ENCODE peak calls at places on chromosome 11, in nine cellular contexts. One of them, this sample, is unnamed.

GRCh38 chr11:132883241-132883640 is 649.1 kb downstream of the OPCML start:
- DNase-seq in AG09309: no peak
- DNase-seq in cardiac muscle cell: no peak
- DNase-seq in fibroblast of lung: no peak
- DNase-seq in HCT116: no peak
- DNase-seq in sigmoid colon: no peak
- DNase-seq in SK-N-SH: no peak
- DNase-seq in osteoblast: no peak
- DNase-seq in lower lobe of right lung: no peak
- DNase-seq in this sample: no peak

GRCh38 chr11:34476853-34477252 is 36.7 kb downstream of the ELF5 start:
- DNase-seq in HCT116: no peak
- DNase-seq in cardiac muscle cell: no peak
- DNase-seq in sigmoid colon: no peak
- DNase-seq in AG09309: no peak
- DNase-seq in osteoblast: no peak
- DNase-seq in SK-N-SH: no peak
- DNase-seq in lower lobe of right lung: no peak
- DNase-seq in fibroblast of lung: no peak
- DNase-seq in this sample: no peak

GRCh38 chr11:79926707-79927106 is 485.9 kb upstream of the TENM4 start:
- DNase-seq in AG09309: no peak
- DNase-seq in cardiac muscle cell: no peak
- DNase-seq in sigmoid colon: no peak
- DNase-seq in osteoblast: no peak
- DNase-seq in lower lobe of right lung: no peak
- DNase-seq in SK-N-SH: no peak
- DNase-seq in fibroblast of lung: no peak
- DNase-seq in HCT116: no peak
- DNase-seq in this sample: no peak

GRCh38 chr11:20208622-20209090 is 48.4 kb upstream of the DBX1 start:
- DNase-seq in cardiac muscle cell: no peak
- DNase-seq in sigmoid colon: no peak
- DNase-seq in osteoblast: peak
- DNase-seq in SK-N-SH: no peak
- DNase-seq in fibroblast of lung: no peak
- DNase-seq in HCT116: no peak
- DNase-seq in AG09309: no peak
- DNase-seq in lower lobe of right lung: no peak
- DNase-seq in this sample: no peak

GRCh38 chr11:27012254-27012921 is 18.5 kb downstream of the FIBIN start:
- DNase-seq in lower lobe of right lung: no peak
- DNase-seq in SK-N-SH: peak
- DNase-seq in cardiac muscle cell: peak
- DNase-seq in osteoblast: no peak
- DNase-seq in HCT116: no peak
- DNase-seq in fibroblast of lung: peak
- DNase-seq in AG09309: no peak
- DNase-seq in sigmoid colon: no peak
- DNase-seq in this sample: no peak

GRCh38 chr11:12862761-12863469 is 146.2 kb upstream of the RASSF10 start:
- DNase-seq in SK-N-SH: peak
- DNase-seq in AG09309: peak
- DNase-seq in cardiac muscle cell: peak
- DNase-seq in sigmoid colon: peak
- DNase-seq in fibroblast of lung: peak
- DNase-seq in osteoblast: no peak
- DNase-seq in HCT116: no peak
- DNase-seq in lower lobe of right lung: no peak
- DNase-seq in this sample: no peak

GRCh38 chr11:77106321-77106720 is 3.7 kb downstream of the OMP start:
- DNase-seq in fibroblast of lung: no peak
- DNase-seq in lower lobe of right lung: no peak
- DNase-seq in AG09309: no peak
- DNase-seq in sigmoid colon: no peak
- DNase-seq in SK-N-SH: no peak
- DNase-seq in cardiac muscle cell: no peak
- DNase-seq in osteoblast: no peak
- DNase-seq in HCT116: no peak
- DNase-seq in this sample: no peak

GRCh38 chr11:1149545-1149944 is 8.2 kb upstream of the MUC5AC start:
- DNase-seq in sigmoid colon: no peak
- DNase-seq in fibroblast of lung: no peak
- DNase-seq in SK-N-SH: no peak
- DNase-seq in cardiac muscle cell: no peak
- DNase-seq in HCT116: no peak
- DNase-seq in osteoblast: peak
- DNase-seq in lower lobe of right lung: no peak
- DNase-seq in AG09309: no peak
- DNase-seq in this sample: peak

GRCh38 chr11:1052133-1053011 is 15.9 kb upstream of the MUC6 start:
- DNase-seq in cardiac muscle cell: no peak
- DNase-seq in SK-N-SH: peak
- DNase-seq in sigmoid colon: peak
- DNase-seq in HCT116: no peak
- DNase-seq in fibroblast of lung: no peak
- DNase-seq in lower lobe of right lung: peak
- DNase-seq in AG09309: no peak
- DNase-seq in osteoblast: peak
- DNase-seq in this sample: no peak

GRCh38 chr11:85665756-85666155 is 827 bp upstream of the CREBZF start:
- DNase-seq in osteoblast: no peak
- DNase-seq in AG09309: no peak
- DNase-seq in HCT116: no peak
- DNase-seq in fibroblast of lung: no peak
- DNase-seq in SK-N-SH: no peak
- DNase-seq in lower lobe of right lung: no peak
- DNase-seq in cardiac muscle cell: no peak
- DNase-seq in sigmoid colon: no peak
- DNase-seq in this sample: no peak

GRCh38 chr11:92527467-92527866 is 302.8 kb downstream of the FAT3 start:
- DNase-seq in cardiac muscle cell: peak
- DNase-seq in HCT116: no peak
- DNase-seq in fibroblast of lung: peak
- DNase-seq in sigmoid colon: no peak
- DNase-seq in AG09309: no peak
- DNase-seq in lower lobe of right lung: no peak
- DNase-seq in osteoblast: no peak
- DNase-seq in SK-N-SH: no peak
- DNase-seq in this sample: no peak
- TF ChIP-seq CTCF in cardiac muscle cell: peak
- TF ChIP-seq CTCF in HCT116: no peak
- TF ChIP-seq CTCF in fibroblast of lung: no peak
- TF ChIP-seq CTCF in sigmoid colon: no peak
- TF ChIP-seq CTCF in AG09309: no peak
- TF ChIP-seq CTCF in lower lobe of right lung: no peak
- TF ChIP-seq CTCF in osteoblast: peak
- TF ChIP-seq CTCF in SK-N-SH: no peak
- TF ChIP-seq CTCF in this sample: peak

DNA sequence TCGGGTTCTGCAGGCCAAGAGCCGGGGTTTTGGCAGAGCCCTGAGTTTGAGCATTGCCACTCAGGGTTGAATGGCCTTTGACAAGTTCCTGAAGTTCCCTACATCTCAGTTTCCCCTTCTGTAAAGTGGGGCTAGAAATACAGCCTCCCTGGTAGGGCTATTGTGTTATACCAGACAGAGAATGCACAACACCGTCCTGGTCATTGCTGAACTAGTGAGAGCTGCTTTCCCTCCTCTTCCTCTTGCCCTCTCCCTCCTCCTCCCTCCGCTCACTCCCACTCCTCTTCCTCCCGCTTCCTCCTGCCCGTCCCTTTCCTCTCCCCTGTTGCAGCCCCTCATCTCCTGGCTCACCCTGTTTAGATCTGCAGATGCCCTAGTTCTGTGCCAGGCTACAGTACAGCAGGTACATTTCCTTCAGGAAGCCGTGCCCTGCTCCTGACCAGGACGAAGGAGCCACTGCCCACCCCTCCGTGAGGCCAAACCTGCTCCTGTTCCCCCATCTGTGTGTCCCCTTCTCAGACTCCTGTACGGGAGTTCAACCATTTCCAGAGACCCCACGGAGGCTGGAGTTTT is 91.5 kb upstream of the SHANK2 start:
- DNase-seq in fibroblast of lung: no peak
- DNase-seq in sigmoid colon: no peak
- DNase-seq in cardiac muscle cell: no peak
- DNase-seq in SK-N-SH: no peak
- DNase-seq in AG09309: no peak
- DNase-seq in lower lobe of right lung: no peak
- DNase-seq in osteoblast: peak
- DNase-seq in HCT116: no peak
- DNase-seq in this sample: no peak
- TF ChIP-seq CTCF in fibroblast of lung: no peak
- TF ChIP-seq CTCF in sigmoid colon: no peak
- TF ChIP-seq CTCF in cardiac muscle cell: no peak
- TF ChIP-seq CTCF in SK-N-SH: no peak
- TF ChIP-seq CTCF in AG09309: no peak
- TF ChIP-seq CTCF in lower lobe of right lung: no peak
- TF ChIP-seq CTCF in osteoblast: no peak
- TF ChIP-seq CTCF in HCT116: no peak
- TF ChIP-seq CTCF in this sample: peak

GRCh38 chr11:69770525-69770924 is 4.6 kb downstream of the FGF4 start:
- DNase-seq in sigmoid colon: no peak
- DNase-seq in fibroblast of lung: no peak
- DNase-seq in osteoblast: peak
- DNase-seq in SK-N-SH: no peak
- DNase-seq in lower lobe of right lung: no peak
- DNase-seq in HCT116: no peak
- DNase-seq in cardiac muscle cell: no peak
- DNase-seq in AG09309: no peak
- DNase-seq in this sample: no peak
- TF ChIP-seq CTCF in sigmoid colon: no peak
- TF ChIP-seq CTCF in fibroblast of lung: no peak
- TF ChIP-seq CTCF in osteoblast: no peak
- TF ChIP-seq CTCF in SK-N-SH: no peak
- TF ChIP-seq CTCF in lower lobe of right lung: no peak
- TF ChIP-seq CTCF in HCT116: no peak
- TF ChIP-seq CTCF in cardiac muscle cell: no peak
- TF ChIP-seq CTCF in AG09309: no peak
- TF ChIP-seq CTCF in this sample: peak

DNA sequence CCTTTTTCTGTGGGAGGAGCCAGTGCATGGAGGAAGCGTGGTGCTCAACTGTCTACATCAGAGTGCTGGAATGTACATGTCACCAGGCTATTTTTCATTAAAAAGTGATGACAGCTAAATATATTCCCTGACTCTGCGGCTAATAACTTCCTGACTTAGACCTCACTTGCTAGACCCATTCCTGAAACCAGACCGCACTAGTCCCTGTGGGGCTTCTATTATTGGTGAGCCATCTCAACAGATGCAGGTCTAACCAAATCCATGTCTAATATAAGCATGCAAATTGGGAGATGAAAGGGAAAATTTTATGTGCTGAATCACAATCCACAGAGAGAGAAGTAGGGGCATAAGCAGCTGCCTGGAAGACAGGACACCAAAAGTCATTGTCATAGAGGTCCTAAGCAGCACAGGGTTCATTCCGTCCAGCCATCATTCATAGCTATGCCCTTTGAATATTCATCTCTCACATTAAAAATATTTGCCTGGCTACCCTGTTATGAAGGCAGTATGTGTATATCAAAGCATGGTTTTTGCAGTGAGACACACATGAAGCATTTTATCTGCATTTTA is 110.9 kb upstream of the BLID start:
- DNase-seq in lower lobe of right lung: no peak
- DNase-seq in SK-N-SH: no peak
- DNase-seq in sigmoid colon: no peak
- DNase-seq in AG09309: peak
- DNase-seq in osteoblast: no peak
- DNase-seq in HCT116: no peak
- DNase-seq in fibroblast of lung: no peak
- DNase-seq in cardiac muscle cell: no peak
- DNase-seq in this sample: no peak
- TF ChIP-seq CTCF in lower lobe of right lung: no peak
- TF ChIP-seq CTCF in SK-N-SH: no peak
- TF ChIP-seq CTCF in sigmoid colon: no peak
- TF ChIP-seq CTCF in AG09309: no peak
- TF ChIP-seq CTCF in osteoblast: no peak
- TF ChIP-seq CTCF in HCT116: no peak
- TF ChIP-seq CTCF in fibroblast of lung: no peak
- TF ChIP-seq CTCF in cardiac muscle cell: no peak
- TF ChIP-seq CTCF in this sample: no peak

DNA sequence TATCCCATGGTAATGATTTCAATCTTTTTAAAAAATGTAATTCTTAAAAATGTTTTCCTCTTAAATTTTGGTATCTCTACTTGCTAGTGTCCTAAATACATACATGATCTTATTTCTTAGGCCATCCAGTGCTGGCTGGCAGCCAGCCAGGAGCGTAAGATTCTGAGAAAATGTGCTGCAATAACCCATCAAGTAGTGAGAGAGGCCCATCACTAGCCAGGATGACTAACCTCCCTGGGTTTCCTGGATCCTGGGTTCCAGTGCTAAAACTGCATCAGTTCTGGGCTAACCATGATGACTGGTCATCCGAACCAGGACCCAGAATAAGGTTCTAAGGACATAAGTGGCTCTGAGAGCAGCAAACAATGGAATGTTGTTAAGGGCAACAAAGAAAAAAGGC is 15.7 kb upstream of the UCP3 start:
- DNase-seq in osteoblast: no peak
- DNase-seq in lower lobe of right lung: peak
- DNase-seq in cardiac muscle cell: peak
- DNase-seq in SK-N-SH: no peak
- DNase-seq in sigmoid colon: peak
- DNase-seq in HCT116: no peak
- DNase-seq in fibroblast of lung: peak
- DNase-seq in AG09309: peak
- DNase-seq in this sample: no peak
- TF ChIP-seq CTCF in osteoblast: no peak
- TF ChIP-seq CTCF in lower lobe of right lung: no peak
- TF ChIP-seq CTCF in cardiac muscle cell: no peak
- TF ChIP-seq CTCF in SK-N-SH: no peak
- TF ChIP-seq CTCF in sigmoid colon: no peak
- TF ChIP-seq CTCF in HCT116: no peak
- TF ChIP-seq CTCF in fibroblast of lung: no peak
- TF ChIP-seq CTCF in AG09309: no peak
- TF ChIP-seq CTCF in this sample: no peak